ENCODE peak calls at places on chromosomes 5 and 9, in ten cellular contexts. Y is memory B cell; C is stimulated activated CD4-positive, alpha-beta T cell treated with anti-CD3 and anti-CD28 coated beads, Interleukin-1b, Interleukin-23, amount 100 ng/mL, for 1 hour; G is GM23338; V is A549; X is activated T-cell treated with anti-CD3 and anti-CD28 coated beads, Interleukin-2, amount 50 U/mL, for 72 hours; N is effector CD8-positive, alpha-beta T cell; B is T-helper 2 cell; Q is posterior cingulate gyrus; D is fibroblast of the conjunctiva. O is an unnamed sample.

GRCh38 chr5:142547445-142548374 is 138.2 kb downstream of the FGF1 start:
- DNase-seq in Y (no peak), C (no peak), G (no peak), V (no peak), X (no peak), N (no peak), B (no peak), Q (no peak), D (no peak), O (no peak)

GRCh38 chr9:81737871-81738507 is 48.6 kb upstream of the TLE1 start:
- DNase-seq in Y (no peak), C (no peak), G (no peak), V (peak; percentile 94), X (no peak), N (no peak), B (no peak), Q (no peak), D (peak; percentile 18), O (no peak)

GRCh38 chr5:1199649-1200494 is 1.5 kb upstream of the SLC6A19 start:
- DNase-seq in Y (no peak), C (no peak), G (no peak), V (no peak), X (no peak), N (no peak), B (no peak), Q (peak; percentile 2), D (no peak), O (peak; percentile 97)

GRCh38 chr5:76718381-76718832 is 2.5 kb downstream of the F2R start:
- DNase-seq in Y (no peak), C (no peak), G (no peak), V (no peak), X (no peak), N (no peak), B (no peak), Q (no peak), D (no peak), O (no peak)

GRCh38 chr9:128771745-128772519 is at the start of gene ZER1:
- DNase-seq in Y (peak; percentile 98), C (peak; percentile 81), G (peak; percentile 96), V (peak; percentile 89), X (peak; percentile 94), N (peak; percentile 79), B (peak; percentile 89), Q (peak; percentile 94), D (peak; percentile 63), O (peak; percentile 96)

GRCh38 chr5:171201285-171201684 is 107.8 kb upstream of the TLX3 start:
- DNase-seq in Y (no peak), C (no peak), G (peak; percentile 12), V (no peak), X (no peak), N (no peak), B (no peak), Q (no peak), D (no peak), O (no peak)

GRCh38 chr9:86573886-86574285 is 219.7 kb upstream of the TUT7 start:
- DNase-seq in Y (no peak), C (no peak), G (no peak), V (no peak), X (no peak), N (no peak), B (no peak), Q (no peak), D (no peak), O (no peak)

GRCh38 chr5:93741136-93741811 is at the start of gene POU5F2:
- DNase-seq in Y (no peak), C (no peak), G (peak; percentile 74), V (no peak), X (no peak), N (no peak), B (no peak), Q (no peak), D (no peak), O (no peak)

GRCh38 chr5:35921930-35922329 is 16.5 kb downstream of the CAPSL start:
- DNase-seq in Y (no peak), C (no peak), G (no peak), V (no peak), X (no peak), N (no peak), B (no peak), Q (no peak), D (no peak), O (no peak)

GRCh38 chr5:136769093-136769492 is 403.7 kb upstream of the TRPC7 start:
- DNase-seq in Y (no peak), C (no peak), G (no peak), V (no peak), X (no peak), N (no peak), B (no peak), Q (no peak), D (no peak), O (no peak)

GRCh38 chr5:43017438-43017820 is 22.7 kb downstream of the ANXA2R start:
- DNase-seq in Y (no peak), C (no peak), G (no peak), V (no peak), X (no peak), N (peak; percentile 34), B (no peak), Q (no peak), D (no peak), O (no peak)

GRCh38 chr9:93861736-93862358 is 93.3 kb downstream of the BARX1 start:
- DNase-seq in Y (no peak), C (no peak), G (peak; percentile 63), V (no peak), X (no peak), N (no peak), B (no peak), Q (no peak), D (no peak), O (no peak)

GRCh38 chr9:68970150-68970549 is 43.8 kb downstream of the PRKACG start:
- DNase-seq in Y (no peak), C (no peak), G (no peak), V (no peak), X (no peak), N (no peak), B (no peak), Q (no peak), D (no peak), O (no peak)

GRCh38 chr9:135339378-135339973 is 140.1 kb upstream of the PPP1R26 start:
- DNase-seq in Y (no peak), C (no peak), G (no peak), V (no peak), X (no peak), N (no peak), B (no peak), Q (peak; percentile 38), D (no peak), O (no peak)

GRCh38 chr9:116483622-116484482 is 203.3 kb upstream of the TRIM32 start:
- DNase-seq in Y (no peak), C (no peak), G (no peak), V (no peak), X (no peak), N (no peak), B (no peak), Q (no peak), D (no peak), O (no peak)

GRCh38 chr5:28810751-28811136 is 1772.4 kb upstream of the CDH9 start:
- DNase-seq in Y (no peak), C (no peak), G (peak; percentile 10), V (no peak), X (no peak), N (no peak), B (no peak), Q (no peak), D (no peak), O (no peak)

GRCh38 chr9:33024966-33025571 is at the start of gene DNAJA1:
- DNase-seq in Y (peak; percentile 99), C (peak; percentile 93), G (peak; percentile 94), V (peak; percentile 95), X (peak; percentile 94), N (peak; percentile 93), B (peak; percentile 92), Q (peak; percentile 95), D (peak; percentile 92), O (peak; percentile 93)

GRCh38 chr5:180209137-180209581 is at the start of gene RASGEF1C:
- DNase-seq in Y (peak; percentile 52), C (peak; percentile 7), G (peak; percentile 85), V (peak; percentile 70), X (peak; percentile 76), N (peak; percentile 20), B (peak; percentile 39), Q (peak; percentile 66), D (peak; percentile 10), O (no peak)

GRCh38 chr5:40240111-40240510 is 439.6 kb upstream of the PTGER4 start:
- DNase-seq in Y (no peak), C (no peak), G (no peak), V (peak; percentile 12), X (peak; percentile 53), N (no peak), B (no peak), Q (no peak), D (peak; percentile 69), O (no peak)

GRCh38 chr5:181221792-181222629 is 1.1 kb upstream of the TRIM41 start:
- DNase-seq in Y (peak; percentile 100), C (peak; percentile 96), G (peak; percentile 92), V (peak; percentile 98), X (peak; percentile 92), N (no peak), B (peak; percentile 96), Q (peak; percentile 92), D (peak; percentile 92), O (peak; percentile 97)

GRCh38 chr5:139134906-139135305 is 63.3 kb downstream of the SIL1 start:
- DNase-seq in Y (no peak), C (no peak), G (no peak), V (no peak), X (no peak), N (no peak), B (no peak), Q (no peak), D (no peak), O (no peak)

GRCh38 chr9:77017505-77017894 is 2.0 kb upstream of the FOXB2 start:
- DNase-seq in Y (no peak), C (no peak), G (no peak), V (no peak), X (no peak), N (no peak), B (no peak), Q (no peak), D (no peak), O (no peak)

GRCh38 chr5:150660108-150660831 is 781 bp upstream of the MYOZ3 start:
- DNase-seq in Y (no peak), C (no peak), G (no peak), V (no peak), X (no peak), N (no peak), B (no peak), Q (no peak), D (no peak), O (no peak)

GRCh38 chr5:14209836-14210235 is 66.7 kb downstream of the TRIO start:
- DNase-seq in Y (no peak), C (no peak), G (no peak), V (no peak), X (no peak), N (no peak), B (no peak), Q (no peak), D (no peak), O (no peak)

GRCh38 chr5:180364306-180364856 is 11.2 kb upstream of the GFPT2 start:
- DNase-seq in Y (no peak), C (no peak), G (no peak), V (no peak), X (no peak), N (no peak), B (no peak), Q (no peak), D (no peak), O (no peak)

GRCh38 chr5:105868038-105868775 is 1802.5 kb downstream of the EFNA5 start:
- DNase-seq in Y (no peak), C (no peak), G (peak; percentile 18), V (no peak), X (no peak), N (no peak), B (no peak), Q (no peak), D (no peak), O (no peak)

GRCh38 chr9:6048039-6048438 is 32.6 kb upstream of the RANBP6 start:
- DNase-seq in Y (no peak), C (no peak), G (no peak), V (no peak), X (no peak), N (no peak), B (no peak), Q (no peak), D (no peak), O (no peak)

GRCh38 chr5:66991746-66992145 is 204.9 kb downstream of the CD180 start:
- DNase-seq in Y (no peak), C (no peak), G (no peak), V (no peak), X (no peak), N (no peak), B (no peak), Q (no peak), D (no peak), O (no peak)